ENCODE peak calls at places on chromosomes 13 and 19, in eight cellular contexts. F is OCI-LY7; R is T-helper 1 cell; J is activated naive CD8-positive, alpha-beta T cell treated with anti-CD3 and anti-CD28 coated beads, Interleukin-2, amount 50 U/mL, for 24 hours; Y is GM04503; C is Caco-2; P is cardiac muscle cell; S is midbrain. W is an unnamed sample.

GRCh38 chr13:60646600-60646999 is 249.6 kb downstream of the TDRD3 start:
- DNase-seq in F (no peak), R (no peak), J (no peak), Y (no peak), C (no peak), P (no peak), S (no peak), W (no peak)

GRCh38 chr19:34867631-34868030 is 59.1 kb upstream of the ZNF30 start:
- DNase-seq in F (no peak), R (no peak), J (no peak), Y (no peak), C (no peak), P (no peak), S (no peak), W (no peak)

GRCh38 chr13:107964356-107964755 is 251.0 kb downstream of the LIG4 start:
- DNase-seq in F (no peak), R (no peak), J (no peak), Y (no peak), C (no peak), P (peak), S (no peak), W (no peak)

GRCh38 chr19:56597696-56598095 is 2.6 kb downstream of the ZNF71 start:
- DNase-seq in F (no peak), R (no peak), J (no peak), Y (peak), C (no peak), P (no peak), S (no peak), W (no peak)

GRCh38 chr13:26372747-26373146 is 118.8 kb downstream of the CDK8 start:
- DNase-seq in F (no peak), R (no peak), J (no peak), Y (no peak), C (no peak), P (no peak), S (no peak), W (no peak)

GRCh38 chr19:19758164-19758563 is 25.3 kb upstream of the ZNF14 start:
- DNase-seq in F (peak), R (no peak), J (no peak), Y (no peak), C (no peak), P (no peak), S (no peak), W (no peak)

GRCh38 chr19:51607077-51607476 is 23.1 kb downstream of the SIGLEC5 start:
- DNase-seq in F (peak), R (no peak), J (peak), Y (no peak), C (no peak), P (no peak), S (no peak), W (no peak)

GRCh38 chr19:6047741-6048231 is 62.5 kb downstream of the RFX2 start:
- DNase-seq in F (peak), R (no peak), J (no peak), Y (no peak), C (peak), P (peak), S (peak), W (no peak)

GRCh38 chr13:113914333-113915011 is 50.6 kb upstream of the GAS6 start:
- DNase-seq in F (no peak), R (no peak), J (no peak), Y (no peak), C (no peak), P (no peak), S (no peak), W (no peak)

GRCh38 chr13:94209110-94209509 is 270.4 kb downstream of the DCT start:
- DNase-seq in F (no peak), R (no peak), J (no peak), Y (no peak), C (no peak), P (no peak), S (no peak), W (no peak)

GRCh38 chr19:56097776-56098175 is 23.3 kb downstream of the ZNF787 start:
- DNase-seq in F (no peak), R (no peak), J (no peak), Y (no peak), C (no peak), P (no peak), S (no peak), W (no peak)

GRCh38 chr19:43765109-43765876 is 10.5 kb upstream of the SMG9 start:
- DNase-seq in F (peak), R (peak), J (peak), Y (peak), C (peak), P (no peak), S (no peak), W (peak)

GRCh38 chr13:36549771-36550170 is 117.5 kb downstream of the CCNA1 start:
- DNase-seq in F (peak), R (no peak), J (no peak), Y (no peak), C (no peak), P (peak), S (no peak), W (no peak)

GRCh38 chr19:55383279-55383788 is 758 bp downstream of the TMEM238 start:
- DNase-seq in F (no peak), R (no peak), J (no peak), Y (no peak), C (no peak), P (no peak), S (no peak), W (no peak)

GRCh38 chr19:55537741-55538111 is 793 bp upstream of the SBK2 start:
- DNase-seq in F (no peak), R (no peak), J (no peak), Y (no peak), C (no peak), P (no peak), S (no peak), W (no peak)

GRCh38 chr13:98988782-98989181 is 10.9 kb upstream of the DOCK9 start:
- DNase-seq in F (no peak), R (no peak), J (no peak), Y (no peak), C (no peak), P (no peak), S (no peak), W (no peak)

GRCh38 chr19:35775046-35775297 is 392 bp upstream of the ARHGAP33 start:
- DNase-seq in F (no peak), R (no peak), J (no peak), Y (no peak), C (no peak), P (no peak), S (no peak), W (no peak)

GRCh38 chr13:75353786-75354193 is 128.2 kb downstream of the TBC1D4 start:
- DNase-seq in F (no peak), R (no peak), J (no peak), Y (no peak), C (no peak), P (no peak), S (no peak), W (no peak)

GRCh38 chr13:110682746-110683145 is 23.2 kb downstream of the CARS2 start:
- DNase-seq in F (no peak), R (no peak), J (no peak), Y (no peak), C (no peak), P (no peak), S (no peak), W (no peak)

GRCh38 chr13:111022886-111023285 is 92.2 kb upstream of the ARHGEF7 start:
- DNase-seq in F (no peak), R (no peak), J (no peak), Y (no peak), C (no peak), P (no peak), S (no peak), W (no peak)

GRCh38 chr19:55115446-55116065 is 1.9 kb downstream of the PPP1R12C start:
- DNase-seq in F (no peak), R (no peak), J (no peak), Y (no peak), C (no peak), P (no peak), S (no peak), W (no peak)

GRCh38 chr19:862529-863304 is 3.3 kb downstream of the CFD start:
- DNase-seq in F (peak), R (peak), J (peak), Y (no peak), C (peak), P (peak), S (no peak), W (no peak)

GRCh38 chr13:48624858-48625257 is 28.9 kb upstream of the CYSLTR2 start:
- DNase-seq in F (no peak), R (no peak), J (no peak), Y (no peak), C (no peak), P (no peak), S (no peak), W (no peak)

GRCh38 chr19:13846533-13847032 is 30.4 kb upstream of the NANOS3 start:
- DNase-seq in F (peak), R (peak), J (peak), Y (peak), C (peak), P (peak), S (peak), W (peak)

GRCh38 chr13:41587490-41587889 is 130.1 kb downstream of the RGCC start:
- DNase-seq in F (peak), R (no peak), J (peak), Y (no peak), C (no peak), P (no peak), S (peak), W (no peak)

GRCh38 chr19:34806976-34807860 is 34.2 kb upstream of the ZNF599 start:
- DNase-seq in F (no peak), R (no peak), J (no peak), Y (no peak), C (no peak), P (no peak), S (no peak), W (no peak)

GRCh38 chr19:18253716-18254115 is 20.5 kb downstream of the IQCN start:
- DNase-seq in F (peak), R (no peak), J (no peak), Y (no peak), C (no peak), P (no peak), S (no peak), W (peak)

GRCh38 chr13:67829641-67830040 is 599.5 kb upstream of the PCDH9 start:
- DNase-seq in F (no peak), R (no peak), J (no peak), Y (no peak), C (no peak), P (no peak), S (no peak), W (no peak)

GRCh38 chr13:93766719-93767118 is 540.1 kb downstream of the GPC6 start:
- DNase-seq in F (no peak), R (no peak), J (no peak), Y (no peak), C (no peak), P (no peak), S (no peak), W (no peak)

GRCh38 chr19:45876411-45877197 is 9.3 kb downstream of the IRF2BP1 start:
- DNase-seq in F (no peak), R (no peak), J (peak), Y (no peak), C (no peak), P (peak), S (no peak), W (peak)

W was measured in GDM1.